ENCODE peak calls at places on chromosomes 5 and 9, in ten cellular contexts. One of them, this sample, is unnamed.

GRCh38 chr5:139903805-139904565 is 108.4 kb downstream of the PSD2 start:
- DNase-seq in GM20000: peak
- DNase-seq in upper lobe of left lung: no peak
- DNase-seq in lower leg skin: no peak
- DNase-seq in OCI-LY7: no peak
- DNase-seq in fibroblast of pulmonary artery: no peak
- DNase-seq in AG09309: no peak
- DNase-seq in sigmoid colon: peak
- DNase-seq in choroid plexus epithelial cell: no peak
- DNase-seq in HepG2: no peak
- DNase-seq in this sample: no peak

GRCh38 chr5:80466669-80467485 is 21.0 kb upstream of the FAM151B start:
- DNase-seq in fibroblast of pulmonary artery: peak
- DNase-seq in choroid plexus epithelial cell: peak
- DNase-seq in AG09309: peak
- DNase-seq in lower leg skin: no peak
- DNase-seq in HepG2: peak
- DNase-seq in sigmoid colon: no peak
- DNase-seq in GM20000: no peak
- DNase-seq in OCI-LY7: no peak
- DNase-seq in upper lobe of left lung: no peak
- DNase-seq in this sample: no peak

GRCh38 chr9:126453156-126453963 is 126.7 kb downstream of the MVB12B start:
- DNase-seq in upper lobe of left lung: no peak
- DNase-seq in OCI-LY7: no peak
- DNase-seq in sigmoid colon: no peak
- DNase-seq in AG09309: no peak
- DNase-seq in GM20000: no peak
- DNase-seq in fibroblast of pulmonary artery: no peak
- DNase-seq in choroid plexus epithelial cell: no peak
- DNase-seq in HepG2: no peak
- DNase-seq in lower leg skin: no peak
- DNase-seq in this sample: no peak

GRCh38 chr5:134541736-134542376 is 16.4 kb downstream of the JADE2 start:
- DNase-seq in choroid plexus epithelial cell: peak
- DNase-seq in lower leg skin: no peak
- DNase-seq in GM20000: peak
- DNase-seq in HepG2: no peak
- DNase-seq in AG09309: no peak
- DNase-seq in OCI-LY7: no peak
- DNase-seq in sigmoid colon: no peak
- DNase-seq in fibroblast of pulmonary artery: peak
- DNase-seq in upper lobe of left lung: peak
- DNase-seq in this sample: peak

GRCh38 chr5:17224858-17225436 is 7.5 kb downstream of the BASP1 start:
- DNase-seq in OCI-LY7: peak
- DNase-seq in upper lobe of left lung: no peak
- DNase-seq in fibroblast of pulmonary artery: peak
- DNase-seq in sigmoid colon: no peak
- DNase-seq in lower leg skin: no peak
- DNase-seq in HepG2: no peak
- DNase-seq in GM20000: peak
- DNase-seq in AG09309: no peak
- DNase-seq in choroid plexus epithelial cell: peak
- DNase-seq in this sample: no peak

GRCh38 chr5:108747111-108748009 is at the start of gene FER:
- DNase-seq in lower leg skin: peak
- DNase-seq in upper lobe of left lung: peak
- DNase-seq in fibroblast of pulmonary artery: peak
- DNase-seq in OCI-LY7: peak
- DNase-seq in sigmoid colon: no peak
- DNase-seq in HepG2: peak
- DNase-seq in choroid plexus epithelial cell: peak
- DNase-seq in GM20000: peak
- DNase-seq in AG09309: no peak
- DNase-seq in this sample: peak

GRCh38 chr5:132808448-132808847 is 4.7 kb upstream of the SOWAHA start:
- DNase-seq in sigmoid colon: no peak
- DNase-seq in fibroblast of pulmonary artery: no peak
- DNase-seq in GM20000: no peak
- DNase-seq in HepG2: peak
- DNase-seq in OCI-LY7: no peak
- DNase-seq in upper lobe of left lung: no peak
- DNase-seq in AG09309: no peak
- DNase-seq in choroid plexus epithelial cell: no peak
- DNase-seq in lower leg skin: no peak
- DNase-seq in this sample: no peak

GRCh38 chr9:130835441-130836298 is 616 bp downstream of the ABL1 start:
- DNase-seq in upper lobe of left lung: no peak
- DNase-seq in fibroblast of pulmonary artery: peak
- DNase-seq in sigmoid colon: peak
- DNase-seq in AG09309: no peak
- DNase-seq in HepG2: no peak
- DNase-seq in choroid plexus epithelial cell: peak
- DNase-seq in OCI-LY7: no peak
- DNase-seq in GM20000: peak
- DNase-seq in lower leg skin: no peak
- DNase-seq in this sample: no peak

GRCh38 chr5:106545325-106545724 is 1125.4 kb downstream of the EFNA5 start:
- DNase-seq in lower leg skin: no peak
- DNase-seq in upper lobe of left lung: no peak
- DNase-seq in fibroblast of pulmonary artery: peak
- DNase-seq in HepG2: no peak
- DNase-seq in sigmoid colon: no peak
- DNase-seq in GM20000: no peak
- DNase-seq in OCI-LY7: no peak
- DNase-seq in AG09309: no peak
- DNase-seq in choroid plexus epithelial cell: no peak
- DNase-seq in this sample: peak

GRCh38 chr9:98811051-98811650 is 3.7 kb downstream of the GALNT12 start:
- DNase-seq in sigmoid colon: no peak
- DNase-seq in lower leg skin: no peak
- DNase-seq in AG09309: peak
- DNase-seq in choroid plexus epithelial cell: peak
- DNase-seq in GM20000: no peak
- DNase-seq in upper lobe of left lung: no peak
- DNase-seq in fibroblast of pulmonary artery: peak
- DNase-seq in HepG2: no peak
- DNase-seq in OCI-LY7: no peak
- DNase-seq in this sample: peak

GRCh38 chr5:175816348-175816747 is 55.0 kb upstream of the CPLX2 start:
- DNase-seq in lower leg skin: no peak
- DNase-seq in fibroblast of pulmonary artery: no peak
- DNase-seq in AG09309: no peak
- DNase-seq in HepG2: peak
- DNase-seq in choroid plexus epithelial cell: no peak
- DNase-seq in upper lobe of left lung: no peak
- DNase-seq in sigmoid colon: no peak
- DNase-seq in GM20000: no peak
- DNase-seq in OCI-LY7: no peak
- DNase-seq in this sample: no peak

GRCh38 chr5:175811594-175811993 is 59.8 kb upstream of the CPLX2 start:
- DNase-seq in HepG2: no peak
- DNase-seq in fibroblast of pulmonary artery: no peak
- DNase-seq in lower leg skin: no peak
- DNase-seq in sigmoid colon: no peak
- DNase-seq in AG09309: no peak
- DNase-seq in GM20000: no peak
- DNase-seq in upper lobe of left lung: no peak
- DNase-seq in OCI-LY7: no peak
- DNase-seq in choroid plexus epithelial cell: no peak
- DNase-seq in this sample: no peak

GRCh38 chr5:175815126-175815913 is 56.1 kb upstream of the CPLX2 start:
- DNase-seq in sigmoid colon: no peak
- DNase-seq in AG09309: no peak
- DNase-seq in lower leg skin: no peak
- DNase-seq in OCI-LY7: no peak
- DNase-seq in upper lobe of left lung: no peak
- DNase-seq in HepG2: no peak
- DNase-seq in choroid plexus epithelial cell: no peak
- DNase-seq in GM20000: no peak
- DNase-seq in fibroblast of pulmonary artery: no peak
- DNase-seq in this sample: peak

GRCh38 chr5:175814676-175815075 is 56.7 kb upstream of the CPLX2 start:
- DNase-seq in HepG2: no peak
- DNase-seq in GM20000: no peak
- DNase-seq in choroid plexus epithelial cell: peak
- DNase-seq in AG09309: peak
- DNase-seq in fibroblast of pulmonary artery: peak
- DNase-seq in sigmoid colon: no peak
- DNase-seq in lower leg skin: no peak
- DNase-seq in OCI-LY7: no peak
- DNase-seq in upper lobe of left lung: no peak
- DNase-seq in this sample: peak

GRCh38 chr5:175813943-175814630 is 57.3 kb upstream of the CPLX2 start:
- DNase-seq in GM20000: no peak
- DNase-seq in choroid plexus epithelial cell: no peak
- DNase-seq in upper lobe of left lung: no peak
- DNase-seq in lower leg skin: no peak
- DNase-seq in fibroblast of pulmonary artery: no peak
- DNase-seq in sigmoid colon: no peak
- DNase-seq in HepG2: no peak
- DNase-seq in OCI-LY7: no peak
- DNase-seq in AG09309: no peak
- DNase-seq in this sample: peak
- TF ChIP-seq CTCF in GM20000: no peak
- TF ChIP-seq CTCF in choroid plexus epithelial cell: no peak
- TF ChIP-seq CTCF in upper lobe of left lung: no peak
- TF ChIP-seq CTCF in lower leg skin: no peak
- TF ChIP-seq CTCF in fibroblast of pulmonary artery: no peak
- TF ChIP-seq CTCF in sigmoid colon: no peak
- TF ChIP-seq CTCF in HepG2: no peak
- TF ChIP-seq CTCF in OCI-LY7: no peak
- TF ChIP-seq CTCF in AG09309: no peak
- TF ChIP-seq CTCF in this sample: no peak

DNA sequence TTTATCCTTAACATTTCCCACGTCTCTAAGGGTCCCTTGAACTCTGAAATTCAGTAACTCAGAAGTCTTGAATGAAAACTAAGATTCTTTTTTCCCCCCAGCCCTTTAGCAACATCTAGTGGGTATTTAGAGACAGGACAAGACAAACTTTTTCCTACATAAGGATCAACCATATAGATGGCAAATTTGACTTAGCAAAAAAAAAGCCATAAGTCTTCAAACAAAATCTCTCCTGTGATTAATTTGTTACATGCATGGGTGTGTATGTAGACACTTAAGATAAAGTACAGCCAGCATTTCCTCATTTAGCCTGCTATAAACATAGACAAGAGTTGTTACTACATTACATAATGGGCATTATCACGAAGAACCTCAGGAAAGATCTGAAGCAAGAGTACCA is 29.1 kb upstream of the ANKRD31 start:
- DNase-seq in fibroblast of pulmonary artery: peak
- DNase-seq in AG09309: peak
- DNase-seq in GM20000: no peak
- DNase-seq in upper lobe of left lung: no peak
- DNase-seq in lower leg skin: no peak
- DNase-seq in HepG2: peak
- DNase-seq in OCI-LY7: peak
- DNase-seq in choroid plexus epithelial cell: peak
- DNase-seq in sigmoid colon: no peak
- DNase-seq in this sample: peak
- TF ChIP-seq CTCF in fibroblast of pulmonary artery: peak
- TF ChIP-seq CTCF in AG09309: peak
- TF ChIP-seq CTCF in GM20000: peak
- TF ChIP-seq CTCF in upper lobe of left lung: no peak
- TF ChIP-seq CTCF in lower leg skin: no peak
- TF ChIP-seq CTCF in HepG2: peak
- TF ChIP-seq CTCF in OCI-LY7: peak
- TF ChIP-seq CTCF in choroid plexus epithelial cell: peak
- TF ChIP-seq CTCF in sigmoid colon: no peak
- TF ChIP-seq CTCF in this sample: peak

GRCh38 chr5:172064766-172065165 is 58.3 kb upstream of the FBXW11 start:
- DNase-seq in AG09309: no peak
- DNase-seq in lower leg skin: no peak
- DNase-seq in upper lobe of left lung: no peak
- DNase-seq in choroid plexus epithelial cell: no peak
- DNase-seq in HepG2: no peak
- DNase-seq in OCI-LY7: no peak
- DNase-seq in fibroblast of pulmonary artery: no peak
- DNase-seq in sigmoid colon: no peak
- DNase-seq in GM20000: no peak
- DNase-seq in this sample: no peak
- TF ChIP-seq CTCF in AG09309: no peak
- TF ChIP-seq CTCF in lower leg skin: no peak
- TF ChIP-seq CTCF in upper lobe of left lung: no peak
- TF ChIP-seq CTCF in choroid plexus epithelial cell: no peak
- TF ChIP-seq CTCF in HepG2: no peak
- TF ChIP-seq CTCF in OCI-LY7: no peak
- TF ChIP-seq CTCF in fibroblast of pulmonary artery: no peak
- TF ChIP-seq CTCF in sigmoid colon: no peak
- TF ChIP-seq CTCF in GM20000: no peak
- TF ChIP-seq CTCF in this sample: no peak

GRCh38 chr9:91937727-91938126 is 12.3 kb downstream of the ROR2 start:
- DNase-seq in HepG2: no peak
- DNase-seq in GM20000: no peak
- DNase-seq in OCI-LY7: no peak
- DNase-seq in upper lobe of left lung: no peak
- DNase-seq in fibroblast of pulmonary artery: no peak
- DNase-seq in lower leg skin: no peak
- DNase-seq in sigmoid colon: no peak
- DNase-seq in choroid plexus epithelial cell: no peak
- DNase-seq in AG09309: no peak
- DNase-seq in this sample: no peak

GRCh38 chr9:91935066-91935729 is 14.8 kb downstream of the ROR2 start:
- DNase-seq in GM20000: no peak
- DNase-seq in choroid plexus epithelial cell: no peak
- DNase-seq in upper lobe of left lung: no peak
- DNase-seq in fibroblast of pulmonary artery: no peak
- DNase-seq in OCI-LY7: no peak
- DNase-seq in sigmoid colon: no peak
- DNase-seq in AG09309: no peak
- DNase-seq in lower leg skin: no peak
- DNase-seq in HepG2: no peak
- DNase-seq in this sample: no peak

GRCh38 chr9:91935805-91936204 is 14.2 kb downstream of the ROR2 start:
- DNase-seq in lower leg skin: no peak
- DNase-seq in upper lobe of left lung: no peak
- DNase-seq in HepG2: no peak
- DNase-seq in OCI-LY7: no peak
- DNase-seq in GM20000: no peak
- DNase-seq in sigmoid colon: no peak
- DNase-seq in choroid plexus epithelial cell: no peak
- DNase-seq in AG09309: no peak
- DNase-seq in fibroblast of pulmonary artery: no peak
- DNase-seq in this sample: no peak

GRCh38 chr9:91939953-91940352 is 10.1 kb downstream of the ROR2 start:
- DNase-seq in HepG2: no peak
- DNase-seq in AG09309: no peak
- DNase-seq in sigmoid colon: no peak
- DNase-seq in OCI-LY7: no peak
- DNase-seq in GM20000: no peak
- DNase-seq in lower leg skin: no peak
- DNase-seq in upper lobe of left lung: no peak
- DNase-seq in choroid plexus epithelial cell: no peak
- DNase-seq in fibroblast of pulmonary artery: no peak
- DNase-seq in this sample: no peak

DNA sequence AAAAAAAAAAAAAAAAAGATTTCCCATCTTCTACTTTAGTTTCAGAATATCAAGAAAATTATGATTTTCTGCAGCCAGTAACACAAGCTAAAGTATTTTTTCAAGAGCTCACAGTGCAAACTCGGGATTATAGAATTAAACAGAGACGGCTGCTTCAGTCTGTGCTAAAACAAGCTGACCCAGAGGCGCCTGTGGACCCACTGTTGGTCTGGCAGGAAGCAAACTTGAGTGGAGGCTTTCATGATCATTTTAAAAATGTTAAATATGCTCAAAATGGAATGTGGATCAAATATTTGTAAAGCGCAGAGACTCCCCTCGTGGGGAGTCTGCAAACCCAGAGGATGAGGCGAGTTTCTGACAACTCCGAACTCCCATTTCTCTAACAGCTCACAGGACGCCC is 13.0 kb downstream of the ROR2 start:
- DNase-seq in choroid plexus epithelial cell: peak
- DNase-seq in fibroblast of pulmonary artery: no peak
- DNase-seq in AG09309: no peak
- DNase-seq in HepG2: no peak
- DNase-seq in sigmoid colon: no peak
- DNase-seq in OCI-LY7: no peak
- DNase-seq in upper lobe of left lung: no peak
- DNase-seq in lower leg skin: no peak
- DNase-seq in GM20000: no peak
- DNase-seq in this sample: no peak
- TF ChIP-seq CTCF in choroid plexus epithelial cell: peak
- TF ChIP-seq CTCF in fibroblast of pulmonary artery: no peak
- TF ChIP-seq CTCF in AG09309: no peak
- TF ChIP-seq CTCF in HepG2: no peak
- TF ChIP-seq CTCF in sigmoid colon: no peak
- TF ChIP-seq CTCF in OCI-LY7: no peak
- TF ChIP-seq CTCF in upper lobe of left lung: no peak
- TF ChIP-seq CTCF in lower leg skin: no peak
- TF ChIP-seq CTCF in GM20000: no peak
- TF ChIP-seq CTCF in this sample: no peak